ENCODE peak calls at places on chromosomes 11 and 22, in four cellular contexts. One of them, this sample, is unnamed.

GRCh38 chr11:102564110-102564509 is 33.6 kb upstream of the MMP7 start:
- DNase-seq in heart right ventricle: no peak
- DNase-seq in dorsolateral prefrontal cortex: no peak
- DNase-seq in choroid plexus epithelial cell: peak
- DNase-seq in this sample: peak

GRCh38 chr11:47714554-47715081 is 551 bp downstream of the AGBL2 start:
- DNase-seq in heart right ventricle: no peak
- DNase-seq in dorsolateral prefrontal cortex: no peak
- DNase-seq in choroid plexus epithelial cell: peak
- DNase-seq in this sample: no peak

GRCh38 chr11:114026355-114026754 is 33.2 kb upstream of the ZBTB16 start:
- DNase-seq in choroid plexus epithelial cell: peak
- DNase-seq in heart right ventricle: no peak
- DNase-seq in dorsolateral prefrontal cortex: no peak
- DNase-seq in this sample: peak

GRCh38 chr11:13786688-13787087 is 118.2 kb downstream of the FAR1 start:
- DNase-seq in dorsolateral prefrontal cortex: no peak
- DNase-seq in choroid plexus epithelial cell: no peak
- DNase-seq in heart right ventricle: no peak
- DNase-seq in this sample: no peak

GRCh38 chr11:35035894-35036408 is 103.0 kb upstream of the CD44 start:
- DNase-seq in heart right ventricle: peak
- DNase-seq in choroid plexus epithelial cell: peak
- DNase-seq in dorsolateral prefrontal cortex: no peak
- DNase-seq in this sample: peak

GRCh38 chr11:33703234-33703633 is 2.6 kb upstream of the C11orf91 start:
- DNase-seq in dorsolateral prefrontal cortex: no peak
- DNase-seq in choroid plexus epithelial cell: no peak
- DNase-seq in heart right ventricle: no peak
- DNase-seq in this sample: no peak

GRCh38 chr22:25774575-25775026 is 32.6 kb downstream of the MYO18B start:
- DNase-seq in choroid plexus epithelial cell: no peak
- DNase-seq in dorsolateral prefrontal cortex: peak
- DNase-seq in heart right ventricle: no peak
- DNase-seq in this sample: no peak

GRCh38 chr11:110123003-110123402 is 29.8 kb downstream of the ZC3H12C start:
- DNase-seq in heart right ventricle: no peak
- DNase-seq in choroid plexus epithelial cell: peak
- DNase-seq in dorsolateral prefrontal cortex: no peak
- DNase-seq in this sample: no peak

GRCh38 chr11:17197431-17197898 is 10.3 kb downstream of the PIK3C2A start:
- DNase-seq in dorsolateral prefrontal cortex: no peak
- DNase-seq in choroid plexus epithelial cell: peak
- DNase-seq in heart right ventricle: no peak
- DNase-seq in this sample: no peak

GRCh38 chr22:50613291-50613981 is 12.8 kb downstream of the MAPK8IP2 start:
- DNase-seq in heart right ventricle: peak
- DNase-seq in choroid plexus epithelial cell: peak
- DNase-seq in dorsolateral prefrontal cortex: no peak
- DNase-seq in this sample: no peak

GRCh38 chr11:117457031-117457785 is 129.6 kb downstream of the CEP164 start:
- DNase-seq in dorsolateral prefrontal cortex: peak
- DNase-seq in choroid plexus epithelial cell: no peak
- DNase-seq in heart right ventricle: no peak
- DNase-seq in this sample: no peak

DNA sequence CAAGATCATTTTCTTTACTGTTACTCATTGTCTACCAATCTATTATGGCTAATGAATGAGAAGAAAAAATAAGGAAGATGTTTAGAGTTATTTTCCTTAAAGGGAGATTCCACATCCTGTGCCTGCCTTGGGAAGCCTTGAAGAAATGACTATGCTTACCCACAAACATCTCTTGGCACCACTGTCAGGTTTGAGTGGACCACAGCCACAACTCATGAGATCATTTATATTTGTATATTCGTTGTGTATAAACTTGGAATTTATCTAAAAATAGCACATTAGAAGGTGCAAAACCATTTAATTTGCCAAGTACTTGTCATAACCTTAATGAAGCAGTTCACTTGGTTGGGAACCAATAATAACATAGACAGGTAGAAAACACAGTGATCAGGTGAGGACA is 740.8 kb downstream of the DLG2 start:
- DNase-seq in choroid plexus epithelial cell: peak
- DNase-seq in dorsolateral prefrontal cortex: no peak
- DNase-seq in heart right ventricle: peak
- DNase-seq in this sample: no peak
- TF ChIP-seq CTCF in choroid plexus epithelial cell: no peak
- TF ChIP-seq CTCF in dorsolateral prefrontal cortex: no peak
- TF ChIP-seq CTCF in heart right ventricle: no peak
- TF ChIP-seq CTCF in this sample: no peak

GRCh38 chr11:101003468-101003867 is 126.1 kb downstream of the PGR start:
- DNase-seq in heart right ventricle: no peak
- DNase-seq in dorsolateral prefrontal cortex: no peak
- DNase-seq in choroid plexus epithelial cell: no peak
- DNase-seq in this sample: peak
- TF ChIP-seq CTCF in heart right ventricle: no peak
- TF ChIP-seq CTCF in dorsolateral prefrontal cortex: no peak
- TF ChIP-seq CTCF in choroid plexus epithelial cell: peak
- TF ChIP-seq CTCF in this sample: peak

GRCh38 chr11:61350803-61351202 is 10.9 kb downstream of the CYB561A3 start:
- DNase-seq in dorsolateral prefrontal cortex: no peak
- DNase-seq in heart right ventricle: no peak
- DNase-seq in choroid plexus epithelial cell: no peak
- DNase-seq in this sample: no peak
- TF ChIP-seq CTCF in dorsolateral prefrontal cortex: no peak
- TF ChIP-seq CTCF in heart right ventricle: no peak
- TF ChIP-seq CTCF in choroid plexus epithelial cell: no peak
- TF ChIP-seq CTCF in this sample: no peak

GRCh38 chr11:62489204-62489603 is 57.4 kb downstream of the AHNAK start:
- DNase-seq in dorsolateral prefrontal cortex: no peak
- DNase-seq in heart right ventricle: no peak
- DNase-seq in choroid plexus epithelial cell: no peak
- DNase-seq in this sample: no peak
- TF ChIP-seq CTCF in dorsolateral prefrontal cortex: no peak
- TF ChIP-seq CTCF in heart right ventricle: no peak
- TF ChIP-seq CTCF in choroid plexus epithelial cell: no peak
- TF ChIP-seq CTCF in this sample: no peak

GRCh38 chr11:75350743-75351540 is 519 bp downstream of the ARRB1 start:
- DNase-seq in dorsolateral prefrontal cortex: peak
- DNase-seq in choroid plexus epithelial cell: no peak
- DNase-seq in heart right ventricle: no peak
- DNase-seq in this sample: no peak

GRCh38 chr11:75352417-75353206 is 1.2 kb upstream of the ARRB1 start:
- DNase-seq in choroid plexus epithelial cell: no peak
- DNase-seq in heart right ventricle: no peak
- DNase-seq in dorsolateral prefrontal cortex: peak
- DNase-seq in this sample: no peak

GRCh38 chr11:75350122-75350742 is 1.2 kb downstream of the ARRB1 start:
- DNase-seq in dorsolateral prefrontal cortex: no peak
- DNase-seq in choroid plexus epithelial cell: no peak
- DNase-seq in heart right ventricle: no peak
- DNase-seq in this sample: no peak

GRCh38 chr11:75349540-75350116 is 1.8 kb downstream of the ARRB1 start:
- DNase-seq in dorsolateral prefrontal cortex: no peak
- DNase-seq in choroid plexus epithelial cell: no peak
- DNase-seq in heart right ventricle: no peak
- DNase-seq in this sample: no peak

DNA sequence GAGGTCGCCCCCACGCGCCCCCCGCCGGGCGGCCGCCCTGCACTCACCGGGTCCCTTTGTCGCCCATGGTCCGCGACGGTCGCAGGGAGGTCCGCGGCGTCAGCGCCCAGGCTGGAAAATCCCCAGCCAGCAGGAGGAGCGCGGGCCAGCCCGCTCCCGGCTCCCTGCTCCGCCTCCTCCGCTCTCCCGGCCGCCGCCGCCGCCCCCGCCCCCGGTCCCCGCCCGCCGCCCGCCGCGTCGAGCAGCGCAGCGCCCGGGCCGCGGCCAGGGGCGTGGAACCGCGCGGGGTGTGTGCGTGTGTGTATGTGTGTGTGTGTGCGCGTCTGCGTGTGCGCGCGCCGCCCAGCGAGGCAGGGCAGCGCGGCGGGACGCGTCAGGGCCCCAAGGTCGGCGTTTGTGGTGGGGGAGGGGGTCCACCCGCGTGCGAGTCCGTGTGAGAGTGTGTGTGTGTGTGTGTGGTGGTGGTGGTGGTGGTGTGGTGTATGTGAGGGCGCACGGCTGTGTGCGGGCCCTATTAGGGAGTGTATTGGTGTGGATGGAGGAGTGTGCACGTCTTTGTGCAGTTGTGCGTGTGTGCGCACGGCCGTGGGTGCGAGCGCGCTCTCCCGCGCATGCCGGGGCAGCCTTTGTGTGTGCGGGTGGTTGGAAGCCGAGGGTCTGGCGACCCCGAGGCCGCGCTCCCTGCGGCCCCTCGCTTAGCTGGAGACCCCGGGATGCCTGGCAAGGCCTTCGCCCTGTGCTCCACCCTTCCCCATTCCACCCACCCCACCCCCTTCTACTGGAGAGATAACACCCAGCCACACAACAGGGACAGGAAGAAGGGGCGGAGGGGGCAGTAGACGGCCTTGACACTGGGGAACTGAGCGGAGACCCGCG is at the start of gene ARRB1:
- DNase-seq in choroid plexus epithelial cell: peak
- DNase-seq in heart right ventricle: peak
- DNase-seq in dorsolateral prefrontal cortex: no peak
- DNase-seq in this sample: peak
- TF ChIP-seq CTCF in choroid plexus epithelial cell: no peak
- TF ChIP-seq CTCF in heart right ventricle: peak
- TF ChIP-seq CTCF in dorsolateral prefrontal cortex: no peak
- TF ChIP-seq CTCF in this sample: no peak

GRCh38 chr11:133836076-133836548 is 9.2 kb downstream of the SPATA19 start:
- DNase-seq in heart right ventricle: no peak
- DNase-seq in choroid plexus epithelial cell: no peak
- DNase-seq in dorsolateral prefrontal cortex: no peak
- DNase-seq in this sample: no peak

GRCh38 chr11:133833899-133834296 is 11.4 kb downstream of the SPATA19 start:
- DNase-seq in heart right ventricle: no peak
- DNase-seq in dorsolateral prefrontal cortex: no peak
- DNase-seq in choroid plexus epithelial cell: no peak
- DNase-seq in this sample: no peak

GRCh38 chr11:133833101-133833898 is 12.0 kb downstream of the SPATA19 start:
- DNase-seq in choroid plexus epithelial cell: no peak
- DNase-seq in dorsolateral prefrontal cortex: no peak
- DNase-seq in heart right ventricle: no peak
- DNase-seq in this sample: no peak

GRCh38 chr11:133834399-133835257 is 10.7 kb downstream of the SPATA19 start:
- DNase-seq in dorsolateral prefrontal cortex: no peak
- DNase-seq in choroid plexus epithelial cell: no peak
- DNase-seq in heart right ventricle: no peak
- DNase-seq in this sample: no peak

GRCh38 chr11:133835258-133836075 is 9.8 kb downstream of the SPATA19 start:
- DNase-seq in dorsolateral prefrontal cortex: peak
- DNase-seq in heart right ventricle: peak
- DNase-seq in choroid plexus epithelial cell: peak
- DNase-seq in this sample: peak
- TF ChIP-seq CTCF in dorsolateral prefrontal cortex: peak
- TF ChIP-seq CTCF in heart right ventricle: peak
- TF ChIP-seq CTCF in choroid plexus epithelial cell: peak
- TF ChIP-seq CTCF in this sample: peak

GRCh38 chr11:107683807-107684206 is 28.0 kb downstream of the SLN start:
- DNase-seq in dorsolateral prefrontal cortex: no peak
- DNase-seq in heart right ventricle: no peak
- DNase-seq in choroid plexus epithelial cell: no peak
- DNase-seq in this sample: peak
- TF ChIP-seq CTCF in dorsolateral prefrontal cortex: peak
- TF ChIP-seq CTCF in heart right ventricle: no peak
- TF ChIP-seq CTCF in choroid plexus epithelial cell: peak
- TF ChIP-seq CTCF in this sample: peak

DNA sequence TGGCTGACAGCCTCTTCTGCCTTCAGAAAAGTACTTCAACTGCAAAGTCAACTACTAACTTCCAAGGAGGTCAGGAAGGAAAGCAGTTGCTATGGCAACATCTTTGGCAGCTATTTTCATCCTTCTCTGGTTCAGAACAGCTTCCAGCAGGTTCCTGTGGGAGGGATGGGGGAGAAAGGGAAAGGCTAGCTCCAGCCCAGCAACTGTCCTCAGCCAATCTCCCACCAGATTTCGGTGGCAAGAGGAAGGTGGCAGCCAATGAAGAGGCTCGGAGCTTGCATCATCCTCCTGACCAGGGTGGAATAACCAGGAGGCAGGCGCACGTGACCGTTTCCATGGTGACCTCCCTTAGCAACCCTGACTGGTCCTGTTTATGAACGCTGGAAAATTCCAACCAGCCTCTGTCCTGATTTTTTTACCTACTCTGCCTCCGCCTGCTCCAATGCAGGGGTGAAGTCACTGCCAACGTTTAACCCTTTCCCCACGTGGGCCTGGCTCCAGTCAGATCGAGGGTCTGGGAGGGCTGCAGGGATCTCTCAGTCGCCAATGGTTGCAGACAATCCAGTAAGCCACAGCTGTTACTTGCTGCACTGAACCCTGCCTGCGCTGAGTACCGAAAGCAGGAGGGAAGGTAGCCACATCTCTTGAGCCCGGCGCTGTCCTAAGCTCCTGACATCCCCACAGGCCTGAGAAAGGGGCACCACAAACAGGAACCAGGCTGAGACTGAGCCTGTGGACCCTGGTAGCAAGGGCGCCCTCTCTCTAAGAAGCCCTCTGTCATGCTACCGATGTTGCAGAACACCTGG is 11.2 kb upstream of the MALAT1 start:
- DNase-seq in heart right ventricle: peak
- DNase-seq in dorsolateral prefrontal cortex: peak
- DNase-seq in choroid plexus epithelial cell: peak
- DNase-seq in this sample: peak
- TF ChIP-seq CTCF in heart right ventricle: no peak
- TF ChIP-seq CTCF in dorsolateral prefrontal cortex: no peak
- TF ChIP-seq CTCF in choroid plexus epithelial cell: no peak
- TF ChIP-seq CTCF in this sample: no peak

This sample was measured in MCF 10A.